ENCODE peak calls at places on chromosome 4, in five cellular contexts. B is hepatocyte; N is aorta; A is fibroblast of lung; M is CD8-positive, alpha-beta memory T cell. H is an unnamed sample.
A peak's percentile ranks its signal among the peaks of the same experiment; 100 is the strongest.

GRCh38 chr4:143559757-143560147 is 46.2 kb downstream of the SMARCA5 start:
- DNase-seq in N (no peak), M (no peak), B (peak; percentile 10), A (no peak), H (no peak)

GRCh38 chr4:73446336-73446938 is 10.4 kb downstream of the AFP start:
- DNase-seq in B (peak; percentile 72), M (no peak), N (no peak), A (peak; percentile 44), H (no peak)

GRCh38 chr4:104969394-104970066 is 177.1 kb upstream of the TET2 start:
- DNase-seq in B (no peak), N (no peak), A (no peak), M (no peak), H (no peak)

GRCh38 chr4:80454040-80454439 is 118.5 kb downstream of the CFAP299 start:
- DNase-seq in B (no peak), A (peak; percentile 65), M (no peak), N (no peak), H (no peak)

GRCh38 chr4:44438687-44439086 is 9.9 kb downstream of the KCTD8 start:
- DNase-seq in A (no peak), N (no peak), B (no peak), M (no peak), H (no peak)

GRCh38 chr4:47913858-47914218 is 545 bp downstream of the NFXL1 start:
- DNase-seq in M (peak; percentile 32), A (peak; percentile 12), N (peak; percentile 83), B (peak; percentile 54), H (no peak)

GRCh38 chr4:24747234-24747975 is 48.0 kb upstream of the SOD3 start:
- DNase-seq in A (peak; percentile 21), B (no peak), N (no peak), M (no peak), H (no peak)

GRCh38 chr4:87419578-87420249 is 2.7 kb upstream of the NUDT9 start:
- DNase-seq in M (no peak), B (peak; percentile 51), N (no peak), A (peak; percentile 49), H (no peak)

GRCh38 chr4:87555751-87556619 is 26.8 kb upstream of the SPARCL1 start:
- DNase-seq in A (peak; percentile 89), B (no peak), N (no peak), M (no peak), H (peak; percentile 70)

GRCh38 chr4:184066584-184067300 is 150.9 kb downstream of the ENPP6 start:
- DNase-seq in A (no peak), N (no peak), M (no peak), B (peak; percentile 24), H (no peak)

GRCh38 chr4:17448689-17449088 is 63.2 kb downstream of the QDPR start:
- DNase-seq in N (no peak), B (no peak), M (no peak), A (peak; percentile 77), H (peak; percentile 55)

GRCh38 chr4:101306764-101307615 is 40.3 kb downstream of the PPP3CA start:
- DNase-seq in M (no peak), B (no peak), N (no peak), A (peak; percentile 63), H (no peak)

GRCh38 chr4:139603576-139604387 is 47.8 kb upstream of the SETD7 start:
- DNase-seq in B (peak; percentile 80), M (peak; percentile 23), A (peak; percentile 52), N (no peak), H (no peak)

GRCh38 chr4:42391981-42392380 is 5.3 kb upstream of the SHISA3 start:
- DNase-seq in M (no peak), B (no peak), A (no peak), N (no peak), H (no peak)

GRCh38 chr4:108172231-108172779 is 3.6 kb upstream of the LEF1 start:
- DNase-seq in N (no peak), B (peak; percentile 76), A (peak; percentile 48), M (peak; percentile 35), H (peak; percentile 83)

GRCh38 chr4:8383016-8383415 is 57.5 kb downstream of the ACOX3 start:
- DNase-seq in N (peak; percentile 55), M (no peak), A (no peak), B (no peak), H (peak; percentile 65)

GRCh38 chr4:183905081-183905592 is at the start of gene STOX2:
- DNase-seq in M (no peak), N (peak; percentile 89), A (peak; percentile 50), B (peak; percentile 79), H (peak; percentile 80)

GRCh38 chr4:44738615-44739014 is 12.3 kb upstream of the GNPDA2 start:
- DNase-seq in M (no peak), A (no peak), B (peak; percentile 5), N (no peak), H (no peak)

GRCh38 chr4:173420324-173420752 is 21.4 kb upstream of the SCRG1 start:
- DNase-seq in N (no peak), A (peak; percentile 23), M (peak; percentile 6), B (no peak), H (no peak)

GRCh38 chr4:39932776-39933402 is 44.8 kb downstream of the PDS5A start:
- DNase-seq in M (no peak), B (no peak), N (no peak), A (peak; percentile 24), H (no peak)

GRCh38 chr4:7458477-7458876 is 23.7 kb upstream of the PSAPL1 start:
- DNase-seq in A (no peak), B (no peak), N (no peak), M (no peak), H (peak; percentile 92)

GRCh38 chr4:3293410-3294391 is 880 bp downstream of the RGS12 start:
- DNase-seq in A (no peak), B (no peak), M (peak; percentile 22), N (peak; percentile 80), H (peak; percentile 92)

GRCh38 chr4:8697826-8698225 is 105.3 kb downstream of the CPZ start:
- DNase-seq in A (no peak), N (no peak), B (no peak), M (no peak), H (peak; percentile 76)

GRCh38 chr4:15188581-15189539 is 186.6 kb downstream of the CPEB2 start:
- DNase-seq in M (no peak), B (no peak), N (no peak), A (no peak), H (no peak)

GRCh38 chr4:78217557-78217956 is 160.4 kb downstream of the FRAS1 start:
- DNase-seq in A (no peak), M (no peak), N (no peak), B (no peak), H (no peak)
- H3K9me3 ChIP-seq in A (no peaks in the 10 kb centered on the region), M (no peaks in the 10 kb centered on the region), N (no peaks in the 10 kb centered on the region), B (no peaks in the 10 kb centered on the region), H (no peaks in the 10 kb centered on the region)

GRCh38 chr4:54233697-54234496 is 4.8 kb downstream of the PDGFRA start:
- DNase-seq in B (peak; percentile 91), N (peak; percentile 93), A (peak; percentile 73), M (peak; percentile 65), H (peak; percentile 93)

GRCh38 chr4:54232151-54232688 is 3.1 kb downstream of the PDGFRA start:
- DNase-seq in B (peak; percentile 19), A (peak; percentile 30), M (no peak), N (no peak), H (peak; percentile 77)

GRCh38 chr4:54233128-54233696 is 4.1 kb downstream of the PDGFRA start:
- DNase-seq in B (peak; percentile 94), M (peak; percentile 70), N (peak; percentile 97), A (peak; percentile 88), H (peak; percentile 98)

GRCh38 chr4:54231419-54232150 is 2.5 kb downstream of the PDGFRA start:
- DNase-seq in M (no peak), N (peak; percentile 92), B (peak; percentile 68), A (peak; percentile 68), H (peak; percentile 89)

DNA sequence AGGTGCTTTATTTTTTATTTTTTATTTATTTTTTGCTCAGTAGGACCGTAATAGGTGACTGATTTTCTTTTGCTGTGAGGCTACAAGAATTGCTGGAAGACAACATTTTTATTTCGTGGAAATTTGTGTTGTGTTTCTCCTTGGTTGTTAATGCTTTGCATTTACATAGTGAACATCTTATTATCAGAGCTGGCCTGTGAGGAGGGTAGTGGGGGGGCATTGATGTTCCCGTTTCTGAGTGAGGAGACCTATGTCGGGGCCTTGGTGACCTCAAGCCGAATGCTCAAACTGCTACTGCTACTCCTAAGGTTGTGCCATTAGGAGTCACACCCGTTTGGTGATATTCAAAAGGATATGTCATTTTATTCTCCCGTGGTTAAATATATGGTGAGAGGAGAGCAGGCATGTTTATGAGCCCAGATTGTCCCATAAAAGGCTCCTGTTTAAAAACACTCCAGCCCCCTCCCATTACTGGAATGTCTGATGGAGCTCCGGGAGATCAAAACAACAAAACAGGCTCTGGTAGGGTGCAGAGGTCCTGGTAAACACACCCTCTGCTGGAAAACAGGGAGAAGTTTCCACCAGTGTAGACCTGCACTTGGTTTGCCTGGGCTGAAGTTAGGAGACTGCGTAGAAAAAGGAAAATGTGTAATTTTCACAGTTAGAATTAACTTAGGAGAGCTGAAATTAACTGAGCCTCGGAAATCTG is 5.6 kb downstream of the PDGFRA start:
- DNase-seq in N (no peak), M (no peak), A (no peak), B (no peak), H (peak; percentile 67)
- H3K4me3 ChIP-seq in N (no peak overlapping the region), M (no peak overlapping the region), A (peak overlapping the region; percentile 96), B (peak overlapping the region; percentile 15), H (peak overlapping the region; percentile 93)

GRCh38 chr4:170122252-170122651 is 32.5 kb upstream of the AADAT start:
- DNase-seq in N (no peak), M (no peak), B (no peak), A (no peak), H (no peak)

GRCh38 chr4:170128219-170128804 is 38.6 kb upstream of the AADAT start:
- DNase-seq in M (no peak), B (no peak), A (no peak), N (no peak), H (peak; percentile 4)

GRCh38 chr4:170124391-170124790 is 34.6 kb upstream of the AADAT start:
- DNase-seq in A (no peak), N (no peak), M (no peak), B (no peak), H (no peak)

DNA sequence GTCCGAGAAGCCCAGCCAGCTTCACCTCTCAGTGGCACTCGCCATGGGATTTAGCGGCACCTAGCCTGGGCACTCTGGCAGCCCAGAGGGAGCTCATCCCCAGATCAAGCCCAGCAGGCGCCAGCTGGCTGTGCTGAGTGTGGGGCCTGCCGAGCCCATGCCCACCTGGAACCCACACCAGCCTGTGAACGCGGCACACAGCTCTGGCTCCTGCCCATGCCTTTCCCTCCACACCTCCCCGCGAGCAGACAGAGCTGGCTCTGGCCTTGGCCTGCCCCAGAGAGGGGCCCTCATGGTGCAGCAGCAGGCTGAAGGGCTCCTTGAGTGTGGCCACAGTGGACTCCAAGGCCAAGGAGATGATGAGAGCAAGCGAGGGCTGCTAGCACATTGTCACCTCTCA is 38.0 kb upstream of the AADAT start:
- DNase-seq in M (no peak), N (no peak), B (no peak), A (no peak), H (no peak)
- H3K9me3 ChIP-seq in M (no peaks in the 10 kb centered on the region), N (peaks cover 4% of the 10 kb centered on the region), B (no peaks in the 10 kb centered on the region), A (no peaks in the 10 kb centered on the region), H (no peaks in the 10 kb centered on the region)

DNA sequence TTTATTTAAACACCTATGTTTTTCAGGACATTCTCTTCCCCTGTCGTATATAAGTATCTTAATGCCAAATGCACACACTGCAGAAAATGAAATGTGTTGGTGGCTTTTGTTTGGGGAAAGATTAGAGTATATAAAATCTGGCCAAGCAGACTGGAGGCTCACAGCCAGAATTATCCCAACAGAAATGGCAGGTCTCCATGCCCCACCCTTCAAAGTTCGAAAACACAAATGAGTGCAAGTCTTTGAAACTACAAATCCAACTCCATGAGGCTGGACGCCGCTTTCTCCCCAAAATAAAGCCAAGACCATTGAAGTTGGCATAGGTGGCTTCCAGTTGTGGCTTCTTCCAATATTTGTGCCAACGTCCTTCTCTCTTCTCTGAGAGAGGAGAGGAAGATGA is 72.0 kb downstream of the APBB2 start:
- DNase-seq in M (no peak), B (no peak), A (no peak), N (no peak), H (no peak)
- H3K4me3 ChIP-seq in M (no peak overlapping the region), B (no peak overlapping the region), A (no peak overlapping the region), N (no peak overlapping the region), H (peak overlapping the region; percentile 20)

H was measured in osteoblast.